ENCODE peak calls at places on chromosome 17, in ten cellular contexts. L is lower leg skin; P is epithelial cell of esophagus; W is effector CD8-positive, alpha-beta T cell; V is progenitor cell of endocrine pancreas; I is pancreas; N is lung; O is left ventricle myocardium inferior; H is endodermal cell; C is PC-3. G is an unnamed sample.

GRCh38 chr17:81519284-81520020 is 6.9 kb upstream of the ACTG1 start:
- DNase-seq in I (peak), V (peak), O (no peak), P (peak), W (peak), H (peak), L (no peak), N (peak), C (peak), G (no peak)

GRCh38 chr17:78828470-78829185 is 12.0 kb downstream of the USP36 start:
- DNase-seq in V (no peak), O (no peak), W (no peak), C (peak), N (no peak), P (peak), H (peak), L (no peak), I (no peak), G (no peak)

GRCh38 chr17:4204676-4205075 is 59.1 kb downstream of the ANKFY1 start:
- DNase-seq in H (no peak), L (peak), N (peak), V (no peak), W (no peak), C (no peak), O (no peak), P (no peak), I (no peak), G (peak)

GRCh38 chr17:82642022-82642421 is 6.2 kb downstream of the WDR45B start:
- DNase-seq in W (no peak), H (no peak), O (no peak), P (no peak), V (no peak), I (no peak), N (no peak), C (no peak), L (no peak), G (no peak)

GRCh38 chr17:22454070-22454999 is 762.0 kb downstream of the KCNJ18 start:
- DNase-seq in C (no peak), V (no peak), W (no peak), P (no peak), O (no peak), H (no peak), I (no peak), N (peak), L (no peak), G (no peak)

GRCh38 chr17:76816590-76817135 is 51.5 kb upstream of the MGAT5B start:
- DNase-seq in I (no peak), N (no peak), L (no peak), O (peak), P (peak), V (no peak), W (peak), H (peak), C (peak), G (no peak)

GRCh38 chr17:62757518-62757951 is 50.6 kb downstream of the MARCHF10 start:
- DNase-seq in H (no peak), L (no peak), V (no peak), W (no peak), I (no peak), N (no peak), C (no peak), P (no peak), O (no peak), G (no peak)

GRCh38 chr17:30267625-30268024 is 24.1 kb downstream of the BLMH start:
- DNase-seq in P (no peak), I (no peak), W (no peak), V (no peak), O (no peak), H (no peak), C (no peak), L (no peak), N (no peak), G (no peak)

GRCh38 chr17:55735784-55736405 is 13.2 kb upstream of the TMEM100 start:
- DNase-seq in L (peak), P (peak), H (no peak), C (peak), N (no peak), W (no peak), V (no peak), I (no peak), O (no peak), G (peak)

GRCh38 chr17:66577041-66577440 is 257.9 kb upstream of the CACNG5 start:
- DNase-seq in C (no peak), V (no peak), N (no peak), L (no peak), O (no peak), H (no peak), W (no peak), I (no peak), P (no peak), G (no peak)

GRCh38 chr17:78673395-78673794 is 96.2 kb upstream of the DNAH17 start:
- DNase-seq in W (no peak), H (peak), N (no peak), L (no peak), V (no peak), I (no peak), C (no peak), P (no peak), O (no peak), G (no peak)

GRCh38 chr17:3990391-3991127 is 26.3 kb upstream of the ATP2A3 start:
- DNase-seq in V (no peak), N (no peak), O (no peak), I (no peak), L (no peak), H (no peak), W (no peak), C (no peak), P (peak), G (no peak)

G was measured in mucosa of gallbladder.